ENCODE peak calls at places on chromosomes 3 and 15, in ten cellular contexts. X, Y, C, J, H, L, U, P, R and Q are unnamed samples.

GRCh38 chr15:80984856-80985255 is 4.8 kb downstream of the MESD start:
- DNase-seq in Y (no peak), X (no peak), L (no peak), U (no peak), R (no peak), H (no peak), P (peak), J (no peak), C (no peak), Q (peak)

GRCh38 chr15:95812491-95812890 is 518.0 kb upstream of the NR2F2 start:
- DNase-seq in Y (no peak), H (no peak), J (no peak), P (peak), X (no peak), U (no peak), L (peak), R (peak), C (no peak), Q (peak)

GRCh38 chr3:182921665-182922355 is 58.5 kb downstream of the DCUN1D1 start:
- DNase-seq in H (no peak), C (no peak), Y (peak), U (no peak), X (no peak), L (peak), J (no peak), R (no peak), P (peak), Q (no peak)

GRCh38 chr3:153052096-153052460 is 109.9 kb upstream of the RAP2B start:
- DNase-seq in H (no peak), Y (no peak), X (no peak), J (no peak), L (peak), R (peak), P (peak), U (no peak), C (no peak), Q (peak)

GRCh38 chr15:46676233-46677206 is 1040.8 kb upstream of the SEMA6D start:
- DNase-seq in R (no peak), X (no peak), J (no peak), C (no peak), L (no peak), U (no peak), Y (no peak), H (no peak), P (no peak), Q (no peak)

GRCh38 chr3:48209438-48209837 is 13.9 kb upstream of the CAMP start:
- DNase-seq in C (no peak), X (no peak), H (no peak), J (no peak), P (no peak), U (no peak), L (no peak), Y (no peak), R (no peak), Q (no peak)

GRCh38 chr15:75578948-75579908 is at the start of gene PTPN9:
- DNase-seq in P (peak), H (peak), L (peak), U (peak), Y (peak), X (peak), R (peak), J (peak), C (peak), Q (peak)

GRCh38 chr3:134056464-134056891 is 26.8 kb upstream of the SLCO2A1 start:
- DNase-seq in C (no peak), Y (peak), U (no peak), P (no peak), X (no peak), H (no peak), J (no peak), R (no peak), L (peak), Q (no peak)

GRCh38 chr15:32003558-32003957 is 26.8 kb upstream of the CHRNA7 start:
- DNase-seq in C (no peak), Y (peak), J (peak), U (no peak), R (no peak), L (no peak), X (no peak), H (no peak), P (no peak), Q (no peak)

GRCh38 chr3:66372681-66373350 is 128.0 kb downstream of the LRIG1 start:
- DNase-seq in R (no peak), U (peak), J (peak), H (no peak), P (peak), Y (peak), X (no peak), L (no peak), C (peak), Q (no peak)

GRCh38 chr15:98123834-98124233 is 163.3 kb downstream of the ARRDC4 start:
- DNase-seq in R (peak), C (no peak), X (no peak), L (no peak), J (no peak), U (no peak), H (no peak), P (peak), Y (peak), Q (peak)

GRCh38 chr3:128993461-128994172 is at the start of gene CFAP92:
- DNase-seq in P (peak), X (peak), U (peak), L (peak), H (peak), J (peak), R (peak), C (peak), Y (peak), Q (peak)

GRCh38 chr3:12875857-12876451 is 34.6 kb upstream of the RPL32 start:
- DNase-seq in U (no peak), X (no peak), C (no peak), P (no peak), Y (peak), J (peak), L (no peak), H (no peak), R (no peak), Q (peak)

GRCh38 chr3:16200411-16200810 is 25.9 kb downstream of the GALNT15 start:
- DNase-seq in P (no peak), R (peak), X (no peak), C (no peak), U (no peak), Y (no peak), H (no peak), J (no peak), L (peak), Q (peak)

GRCh38 chr3:48238506-48239085 is 2.3 kb upstream of the ZNF589 start:
- DNase-seq in Y (no peak), L (no peak), R (no peak), J (no peak), H (no peak), P (peak), C (no peak), U (no peak), X (no peak), Q (peak)

GRCh38 chr3:168047190-168047795 is 48.4 kb downstream of the GOLIM4 start:
- DNase-seq in H (no peak), X (no peak), C (no peak), L (peak), J (peak), R (peak), P (peak), Y (peak), U (peak), Q (peak)

GRCh38 chr3:99532246-99532645 is 106.1 kb upstream of the COL8A1 start:
- DNase-seq in P (peak), U (peak), C (no peak), R (peak), Y (peak), H (no peak), L (peak), X (no peak), J (peak), Q (peak)

GRCh38 chr3:105094588-105094987 is 272.1 kb upstream of the ALCAM start:
- DNase-seq in R (no peak), J (peak), Y (no peak), U (peak), P (no peak), C (no peak), L (no peak), H (no peak), X (no peak), Q (no peak)

GRCh38 chr3:9808345-9809037 is 1.6 kb upstream of the TTLL3 start:
- DNase-seq in P (peak), J (peak), X (no peak), L (no peak), R (peak), H (no peak), Y (peak), C (no peak), U (no peak), Q (peak)

GRCh38 chr3:188208751-188209433 is 54.9 kb downstream of the LPP start:
- DNase-seq in J (no peak), U (no peak), X (no peak), C (no peak), R (peak), H (no peak), L (peak), Y (no peak), P (peak), Q (peak)

GRCh38 chr3:167716920-167717319 is 17.8 kb downstream of the PDCD10 start:
- DNase-seq in L (no peak), R (peak), J (no peak), P (no peak), C (no peak), Y (no peak), H (no peak), X (no peak), U (no peak), Q (no peak)

GRCh38 chr3:150268426-150269321 is 139.4 kb upstream of the TSC22D2 start:
- DNase-seq in J (no peak), X (no peak), U (no peak), L (no peak), R (peak), Y (no peak), C (no peak), P (no peak), H (no peak), Q (peak)

GRCh38 chr3:53030864-53031445 is 14.9 kb downstream of the SFMBT1 start:
- DNase-seq in J (peak), R (no peak), X (peak), H (no peak), L (no peak), P (no peak), Y (no peak), C (peak), U (no peak), Q (no peak)

GRCh38 chr15:49343546-49343945 is 79.5 kb upstream of the FGF7 start:
- DNase-seq in X (no peak), Y (no peak), H (no peak), L (no peak), C (no peak), P (no peak), R (no peak), U (no peak), J (no peak), Q (no peak)

GRCh38 chr3:44782891-44783290 is 21.3 kb downstream of the KIF15 start:
- DNase-seq in J (no peak), L (no peak), C (no peak), Y (no peak), R (no peak), U (no peak), X (no peak), H (no peak), P (no peak), Q (no peak)

GRCh38 chr3:98730338-98730737 is 32.8 kb upstream of the ST3GAL6 start:
- DNase-seq in Y (peak), P (no peak), U (no peak), R (peak), J (no peak), L (peak), X (no peak), H (no peak), C (no peak), Q (no peak)

GRCh38 chr3:197430502-197430901 is 125.3 kb downstream of the BDH1 start:
- DNase-seq in H (no peak), J (no peak), P (peak), Y (no peak), C (no peak), R (no peak), U (no peak), X (no peak), L (no peak), Q (peak)

GRCh38 chr15:33292718-33293307 is 18.0 kb upstream of the RYR3 start:
- DNase-seq in X (no peak), H (peak), P (peak), R (peak), U (peak), C (peak), J (peak), L (peak), Y (peak), Q (peak)

GRCh38 chr15:68586274-68586961 is 7.6 kb downstream of the CORO2B start:
- DNase-seq in X (no peak), L (peak), J (no peak), C (no peak), H (no peak), R (peak), P (peak), Y (peak), U (no peak), Q (peak)

GRCh38 chr15:72585659-72586058 is 68.8 kb upstream of the GOLGA6B start:
- DNase-seq in L (peak), H (no peak), X (no peak), R (peak), J (no peak), P (peak), C (no peak), Y (peak), U (no peak), Q (peak)

GRCh38 chr3:184571750-184572377 is 10.3 kb downstream of the EPHB3 start:
- DNase-seq in H (no peak), L (no peak), P (no peak), U (no peak), X (no peak), Y (no peak), C (no peak), J (no peak), R (no peak), Q (no peak)

GRCh38 chr3:11718582-11719405 is 75.1 kb upstream of the VGLL4 start:
- DNase-seq in R (peak), H (no peak), X (no peak), C (peak), L (peak), P (peak), Y (peak), J (peak), U (no peak), Q (peak)

GRCh38 chr3:157120071-157120892 is 39.7 kb downstream of the CCNL1 start:
- DNase-seq in J (peak), U (no peak), H (no peak), L (no peak), Y (no peak), P (no peak), R (no peak), X (no peak), C (no peak), Q (no peak)

GRCh38 chr15:55535436-55535835 is 27.4 kb upstream of the DNAAF4 start:
- DNase-seq in P (no peak), Y (no peak), X (no peak), R (no peak), C (no peak), L (no peak), U (no peak), J (no peak), H (no peak), Q (no peak)

GRCh38 chr15:85687329-85687728 is 107.4 kb downstream of the KLHL25 start:
- DNase-seq in L (no peak), Y (no peak), U (no peak), J (no peak), C (no peak), X (no peak), R (no peak), P (no peak), H (no peak), Q (no peak)

GRCh38 chr3:112671930-112672715 is 31.2 kb upstream of the CCDC80 start:
- DNase-seq in C (no peak), U (no peak), J (no peak), Y (peak), L (peak), R (peak), X (no peak), H (no peak), P (peak), Q (peak)

GRCh38 chr3:168865022-168865551 is 769.4 kb upstream of the GOLIM4 start:
- DNase-seq in P (peak), U (peak), J (no peak), Y (peak), X (no peak), C (no peak), L (peak), H (no peak), R (peak), Q (peak)

GRCh38 chr15:33735637-33736247 is 232.6 kb upstream of the CHRM5 start:
- DNase-seq in Y (peak), U (peak), R (peak), X (no peak), J (peak), C (no peak), L (peak), P (peak), H (no peak), Q (peak)